ENCODE peak calls at places on chromosomes 16 and 17, in nine cellular contexts. One of them, this sample, is unnamed.

GRCh38 chr17:45973099-45973838 is 25.8 kb upstream of the STH start:
- DNase-seq in esophagus squamous epithelium: no peak
- DNase-seq in tibial artery: no peak
- DNase-seq in AG04449: no peak
- DNase-seq in OCI-LY7: no peak
- DNase-seq in Calu3: no peak
- DNase-seq in fibroblast of lung: no peak
- DNase-seq in lung: peak
- DNase-seq in foreskin fibroblast: no peak
- DNase-seq in this sample: no peak

GRCh38 chr17:2347805-2348685 is 10.7 kb downstream of the SGSM2 start:
- DNase-seq in OCI-LY7: no peak
- DNase-seq in Calu3: peak
- DNase-seq in lung: no peak
- DNase-seq in esophagus squamous epithelium: no peak
- DNase-seq in AG04449: peak
- DNase-seq in fibroblast of lung: peak
- DNase-seq in tibial artery: no peak
- DNase-seq in foreskin fibroblast: peak
- DNase-seq in this sample: no peak

GRCh38 chr17:74677558-74678466 is 34.9 kb downstream of the CD300LF start:
- DNase-seq in AG04449: no peak
- DNase-seq in tibial artery: no peak
- DNase-seq in esophagus squamous epithelium: no peak
- DNase-seq in foreskin fibroblast: peak
- DNase-seq in Calu3: no peak
- DNase-seq in OCI-LY7: no peak
- DNase-seq in lung: peak
- DNase-seq in fibroblast of lung: peak
- DNase-seq in this sample: no peak

GRCh38 chr16:450800-451512 is 25.5 kb downstream of the RAB11FIP3 start:
- DNase-seq in lung: no peak
- DNase-seq in OCI-LY7: no peak
- DNase-seq in tibial artery: no peak
- DNase-seq in Calu3: no peak
- DNase-seq in foreskin fibroblast: no peak
- DNase-seq in fibroblast of lung: no peak
- DNase-seq in esophagus squamous epithelium: no peak
- DNase-seq in AG04449: no peak
- DNase-seq in this sample: no peak

GRCh38 chr17:11719203-11719602 is 120.9 kb downstream of the DNAH9 start:
- DNase-seq in Calu3: no peak
- DNase-seq in foreskin fibroblast: no peak
- DNase-seq in tibial artery: no peak
- DNase-seq in AG04449: no peak
- DNase-seq in esophagus squamous epithelium: no peak
- DNase-seq in lung: no peak
- DNase-seq in fibroblast of lung: no peak
- DNase-seq in OCI-LY7: no peak
- DNase-seq in this sample: no peak

GRCh38 chr16:55439101-55439690 is 39.8 kb upstream of the MMP2 start:
- DNase-seq in foreskin fibroblast: no peak
- DNase-seq in OCI-LY7: no peak
- DNase-seq in Calu3: no peak
- DNase-seq in esophagus squamous epithelium: no peak
- DNase-seq in tibial artery: no peak
- DNase-seq in fibroblast of lung: no peak
- DNase-seq in lung: no peak
- DNase-seq in AG04449: no peak
- DNase-seq in this sample: no peak

GRCh38 chr17:78163881-78164747 is 4.3 kb upstream of the SYNGR2 start:
- DNase-seq in tibial artery: no peak
- DNase-seq in foreskin fibroblast: no peak
- DNase-seq in fibroblast of lung: no peak
- DNase-seq in AG04449: no peak
- DNase-seq in OCI-LY7: no peak
- DNase-seq in Calu3: no peak
- DNase-seq in esophagus squamous epithelium: no peak
- DNase-seq in lung: no peak
- DNase-seq in this sample: no peak

GRCh38 chr17:58339775-58340622 is 11.4 kb upstream of the TSPOAP1 start:
- DNase-seq in lung: no peak
- DNase-seq in fibroblast of lung: no peak
- DNase-seq in Calu3: no peak
- DNase-seq in AG04449: no peak
- DNase-seq in tibial artery: no peak
- DNase-seq in foreskin fibroblast: no peak
- DNase-seq in OCI-LY7: peak
- DNase-seq in esophagus squamous epithelium: no peak
- DNase-seq in this sample: no peak

GRCh38 chr16:68636064-68636551 is 9.0 kb upstream of the CDH3 start:
- DNase-seq in OCI-LY7: no peak
- DNase-seq in lung: no peak
- DNase-seq in tibial artery: no peak
- DNase-seq in Calu3: peak
- DNase-seq in AG04449: no peak
- DNase-seq in foreskin fibroblast: no peak
- DNase-seq in fibroblast of lung: no peak
- DNase-seq in esophagus squamous epithelium: no peak
- DNase-seq in this sample: no peak

GRCh38 chr17:77783991-77784820 is 174.3 kb upstream of the TNRC6C start:
- DNase-seq in AG04449: no peak
- DNase-seq in lung: no peak
- DNase-seq in tibial artery: no peak
- DNase-seq in esophagus squamous epithelium: no peak
- DNase-seq in Calu3: no peak
- DNase-seq in foreskin fibroblast: no peak
- DNase-seq in OCI-LY7: no peak
- DNase-seq in fibroblast of lung: no peak
- DNase-seq in this sample: no peak

DNA sequence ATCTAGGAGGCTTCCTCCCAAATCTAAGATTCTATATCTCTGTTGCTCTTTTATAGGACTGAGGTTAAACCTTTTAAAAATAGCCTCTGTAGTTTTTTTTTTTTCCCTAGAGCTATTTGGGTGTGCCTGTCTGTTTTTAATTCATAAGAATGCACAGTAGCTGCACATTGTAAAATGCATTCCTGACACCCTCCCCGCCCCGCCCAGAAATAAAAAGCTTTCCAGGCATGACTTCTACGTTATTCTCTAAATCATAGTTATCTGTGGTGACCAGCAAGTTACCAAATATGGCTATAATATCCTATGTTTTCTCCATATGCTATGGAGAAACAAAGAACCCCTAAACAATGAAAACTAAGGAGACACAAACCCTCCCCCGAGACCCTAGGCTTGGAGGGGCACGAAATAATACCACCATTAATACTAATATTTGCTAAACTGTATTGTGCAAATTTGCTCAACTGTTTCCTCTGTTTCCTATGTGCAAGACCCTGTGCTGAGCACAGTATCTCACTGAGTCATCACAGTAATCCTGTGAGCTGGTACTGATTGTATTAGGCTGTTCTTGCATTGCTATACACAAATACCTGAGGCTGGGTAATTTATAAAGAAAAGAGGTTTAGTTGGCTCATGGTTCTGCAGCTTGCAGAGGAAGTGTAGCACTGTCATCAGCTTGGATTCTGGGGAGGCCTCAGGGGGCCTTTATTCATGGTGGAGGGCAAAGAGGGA is 388.3 kb downstream of the CA10 start:
- DNase-seq in lung: no peak
- DNase-seq in Calu3: no peak
- DNase-seq in OCI-LY7: no peak
- DNase-seq in tibial artery: no peak
- DNase-seq in fibroblast of lung: no peak
- DNase-seq in esophagus squamous epithelium: no peak
- DNase-seq in foreskin fibroblast: no peak
- DNase-seq in AG04449: no peak
- DNase-seq in this sample: no peak
- TF ChIP-seq CTCF in lung: no peak
- TF ChIP-seq CTCF in Calu3: no peak
- TF ChIP-seq CTCF in OCI-LY7: no peak
- TF ChIP-seq CTCF in tibial artery: no peak
- TF ChIP-seq CTCF in fibroblast of lung: no peak
- TF ChIP-seq CTCF in esophagus squamous epithelium: no peak
- TF ChIP-seq CTCF in foreskin fibroblast: no peak
- TF ChIP-seq CTCF in AG04449: no peak
- TF ChIP-seq CTCF in this sample: no peak

DNA sequence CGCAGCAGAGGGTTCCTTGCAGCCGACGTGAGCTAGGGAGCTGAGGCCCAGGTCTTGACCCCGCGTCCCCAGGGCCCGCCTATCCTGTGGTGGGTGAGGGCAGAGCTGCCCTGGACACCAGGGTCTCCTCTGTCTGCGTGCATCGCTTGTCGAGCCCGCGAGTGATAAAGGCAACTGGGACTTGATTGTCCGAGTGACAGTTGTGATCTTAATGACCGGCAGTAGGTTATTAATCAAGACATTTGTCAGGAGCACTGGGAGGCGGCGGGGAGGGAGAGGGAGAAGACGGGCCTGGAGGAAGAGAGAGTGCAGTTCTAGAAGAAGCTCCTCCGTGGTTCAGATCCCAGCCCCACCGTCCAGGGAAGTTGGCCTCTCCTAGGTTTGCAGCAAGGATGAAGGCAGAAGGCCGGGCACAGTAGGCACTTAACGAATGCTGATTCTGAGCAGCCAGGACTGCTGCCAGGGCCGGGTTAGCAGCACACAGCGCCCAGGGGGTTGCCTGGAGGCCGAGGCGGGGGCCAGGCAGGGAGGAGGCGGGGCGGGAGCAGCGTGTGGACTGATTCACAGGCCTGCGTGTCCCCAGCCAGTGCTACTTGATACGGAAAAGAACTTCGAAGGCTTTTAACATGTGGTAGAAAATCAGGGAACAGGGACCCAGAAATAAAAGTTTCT is 11.3 kb upstream of the GSE1 start:
- DNase-seq in esophagus squamous epithelium: no peak
- DNase-seq in AG04449: no peak
- DNase-seq in tibial artery: no peak
- DNase-seq in foreskin fibroblast: peak
- DNase-seq in lung: no peak
- DNase-seq in OCI-LY7: no peak
- DNase-seq in Calu3: no peak
- DNase-seq in fibroblast of lung: no peak
- DNase-seq in this sample: no peak
- TF ChIP-seq CTCF in esophagus squamous epithelium: no peak
- TF ChIP-seq CTCF in AG04449: no peak
- TF ChIP-seq CTCF in tibial artery: no peak
- TF ChIP-seq CTCF in foreskin fibroblast: no peak
- TF ChIP-seq CTCF in lung: no peak
- TF ChIP-seq CTCF in OCI-LY7: no peak
- TF ChIP-seq CTCF in Calu3: no peak
- TF ChIP-seq CTCF in fibroblast of lung: no peak
- TF ChIP-seq CTCF in this sample: no peak

GRCh38 chr17:7330099-7331015 is 1.2 kb upstream of the NEURL4 start:
- DNase-seq in lung: peak
- DNase-seq in foreskin fibroblast: peak
- DNase-seq in fibroblast of lung: peak
- DNase-seq in OCI-LY7: peak
- DNase-seq in Calu3: peak
- DNase-seq in tibial artery: peak
- DNase-seq in AG04449: no peak
- DNase-seq in esophagus squamous epithelium: no peak
- DNase-seq in this sample: peak

GRCh38 chr17:7328009-7328408 is 1.1 kb downstream of the NEURL4 start:
- DNase-seq in esophagus squamous epithelium: no peak
- DNase-seq in tibial artery: no peak
- DNase-seq in OCI-LY7: no peak
- DNase-seq in Calu3: no peak
- DNase-seq in fibroblast of lung: no peak
- DNase-seq in foreskin fibroblast: no peak
- DNase-seq in lung: no peak
- DNase-seq in AG04449: no peak
- DNase-seq in this sample: no peak

GRCh38 chr17:7329360-7330098 is 394 bp upstream of the NEURL4 start:
- DNase-seq in AG04449: peak
- DNase-seq in fibroblast of lung: peak
- DNase-seq in lung: peak
- DNase-seq in Calu3: peak
- DNase-seq in tibial artery: peak
- DNase-seq in foreskin fibroblast: peak
- DNase-seq in esophagus squamous epithelium: peak
- DNase-seq in OCI-LY7: peak
- DNase-seq in this sample: peak

GRCh38 chr17:7327501-7327900 is 1.6 kb downstream of the NEURL4 start:
- DNase-seq in OCI-LY7: no peak
- DNase-seq in Calu3: no peak
- DNase-seq in AG04449: no peak
- DNase-seq in tibial artery: no peak
- DNase-seq in lung: no peak
- DNase-seq in fibroblast of lung: no peak
- DNase-seq in esophagus squamous epithelium: no peak
- DNase-seq in foreskin fibroblast: no peak
- DNase-seq in this sample: no peak

DNA sequence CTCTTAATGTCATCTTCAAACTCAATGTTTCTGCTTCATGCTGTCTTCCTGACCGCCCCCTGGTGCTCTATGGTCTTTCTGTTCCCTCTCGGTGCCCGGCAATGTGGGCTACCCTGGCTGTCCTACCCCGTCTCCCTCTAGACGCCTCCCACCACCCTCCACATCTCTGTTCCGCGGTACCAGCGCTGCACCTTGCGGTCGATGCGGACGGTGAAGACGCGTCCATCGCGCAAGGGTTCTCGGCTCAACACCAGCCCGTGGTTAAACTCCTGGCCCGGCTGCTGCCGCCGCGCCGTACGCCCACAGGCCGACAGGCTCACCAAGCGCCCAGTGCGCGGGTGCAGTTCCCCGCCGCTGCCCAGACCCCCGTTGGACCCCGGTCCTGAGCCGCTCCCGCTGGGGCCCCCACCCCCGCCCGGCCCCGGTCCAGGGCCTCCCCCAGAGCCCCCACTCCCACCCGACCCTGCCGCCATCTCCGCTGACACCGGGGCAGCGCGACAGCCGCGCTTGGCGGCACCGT is at the start of gene NEURL4:
- DNase-seq in Calu3: no peak
- DNase-seq in foreskin fibroblast: no peak
- DNase-seq in OCI-LY7: peak
- DNase-seq in lung: no peak
- DNase-seq in AG04449: no peak
- DNase-seq in tibial artery: no peak
- DNase-seq in fibroblast of lung: peak
- DNase-seq in esophagus squamous epithelium: no peak
- DNase-seq in this sample: no peak
- TF ChIP-seq CTCF in Calu3: no peak
- TF ChIP-seq CTCF in foreskin fibroblast: peak
- TF ChIP-seq CTCF in OCI-LY7: peak
- TF ChIP-seq CTCF in lung: no peak
- TF ChIP-seq CTCF in AG04449: no peak
- TF ChIP-seq CTCF in tibial artery: no peak
- TF ChIP-seq CTCF in fibroblast of lung: peak
- TF ChIP-seq CTCF in esophagus squamous epithelium: no peak
- TF ChIP-seq CTCF in this sample: no peak

DNA sequence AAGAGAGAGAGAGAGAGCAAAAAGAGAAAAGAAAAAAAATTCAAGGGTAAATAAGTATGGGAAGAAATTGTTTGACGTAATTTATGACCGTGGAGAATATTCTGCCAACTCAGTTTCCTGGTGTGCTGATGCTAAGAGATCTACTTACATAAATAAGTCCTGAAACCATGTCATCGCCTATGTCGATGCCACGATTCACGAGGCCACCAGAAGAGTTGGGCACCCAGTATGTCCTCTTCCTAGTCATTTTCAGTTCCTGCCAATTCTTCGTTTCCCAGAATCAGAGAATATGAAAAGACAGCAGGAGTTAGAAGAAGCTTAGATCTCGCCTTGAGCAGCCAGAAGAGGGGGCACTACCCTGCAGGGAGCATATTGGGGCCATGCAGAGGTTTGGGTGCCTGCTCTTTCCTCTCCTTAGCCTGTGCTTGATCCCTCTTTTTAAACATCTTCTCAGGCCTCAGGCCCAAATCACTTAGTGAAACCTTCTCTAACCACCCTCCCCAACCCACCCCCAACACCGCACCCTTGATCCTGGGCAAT is 12.4 kb upstream of the LONP2 start:
- DNase-seq in lung: no peak
- DNase-seq in esophagus squamous epithelium: no peak
- DNase-seq in AG04449: peak
- DNase-seq in fibroblast of lung: peak
- DNase-seq in tibial artery: no peak
- DNase-seq in Calu3: peak
- DNase-seq in foreskin fibroblast: peak
- DNase-seq in OCI-LY7: peak
- DNase-seq in this sample: no peak
- TF ChIP-seq CTCF in lung: no peak
- TF ChIP-seq CTCF in esophagus squamous epithelium: no peak
- TF ChIP-seq CTCF in AG04449: peak
- TF ChIP-seq CTCF in fibroblast of lung: peak
- TF ChIP-seq CTCF in tibial artery: peak
- TF ChIP-seq CTCF in Calu3: peak
- TF ChIP-seq CTCF in foreskin fibroblast: peak
- TF ChIP-seq CTCF in OCI-LY7: peak
- TF ChIP-seq CTCF in this sample: peak